ENCODE peak calls at places on chromosomes 12 and 14, in ten cellular contexts. J is GM23248; H is HuH-7; R is NCI-H146; C is stimulated activated CD8-positive, alpha-beta memory T cell treated with anti-CD3 and anti-CD28 coated beads, Interleukin-2, amount 100 ng/mL, for 1 hour; D is BE2C; V is T-helper 17 cell; G is H4; N is AG08396; I is NCI-H1694 treated with DMSO at 0.1 percent for 48 hours. P is an unnamed sample.

GRCh38 chr12:121334513-121335343 is 17.5 kb downstream of the ANAPC5 start:
- DNase-seq in C (no peak), J (peak), R (peak), I (peak), H (peak), N (peak), G (peak), D (no peak), V (no peak), P (peak)

GRCh38 chr14:92516344-92516965 is 2.9 kb downstream of the RIN3 start:
- DNase-seq in J (no peak), N (no peak), D (no peak), I (no peak), H (no peak), R (no peak), C (no peak), V (no peak), G (no peak), P (no peak)

GRCh38 chr12:47741340-47741703 is 16.0 kb upstream of the ENDOU start:
- DNase-seq in J (peak), N (no peak), H (no peak), D (peak), V (peak), C (peak), I (peak), G (peak), R (peak), P (peak)

GRCh38 chr12:55829967-55830600 is 697 bp upstream of the DNAJC14 start:
- DNase-seq in V (no peak), J (no peak), H (peak), C (no peak), R (peak), N (peak), G (no peak), I (no peak), D (no peak), P (no peak)

GRCh38 chr14:69079188-69079742 is 73.7 kb downstream of the DCAF5 start:
- DNase-seq in V (no peak), C (no peak), R (no peak), J (peak), N (peak), I (no peak), G (no peak), H (no peak), D (no peak), P (peak)

GRCh38 chr14:71050227-71050823 is 143.1 kb downstream of the PCNX1 start:
- DNase-seq in D (no peak), R (no peak), J (peak), V (no peak), G (peak), I (peak), N (no peak), H (no peak), C (no peak), P (no peak)

GRCh38 chr12:123094349-123095073 is 56.4 kb downstream of the PITPNM2 start:
- DNase-seq in G (peak), N (peak), H (no peak), D (peak), C (no peak), J (peak), R (no peak), I (no peak), V (no peak), P (peak)

GRCh38 chr12:62813031-62813829 is 121.7 kb downstream of the PPM1H start:
- DNase-seq in N (peak), V (no peak), G (peak), C (no peak), I (no peak), D (peak), J (peak), R (peak), H (peak), P (peak)

GRCh38 chr12:38875571-38876228 is 29.7 kb downstream of the CPNE8 start:
- DNase-seq in C (no peak), R (no peak), J (peak), D (peak), I (no peak), N (no peak), V (no peak), G (no peak), H (no peak), P (no peak)

GRCh38 chr14:51490205-51490604 is 161.5 kb upstream of the FRMD6 start:
- DNase-seq in R (no peak), V (no peak), C (no peak), G (no peak), J (peak), H (no peak), N (peak), D (no peak), I (no peak), P (no peak)

GRCh38 chr12:97752129-97752528 is 289.5 kb downstream of the RMST start:
- DNase-seq in V (no peak), I (no peak), N (no peak), R (no peak), D (no peak), H (no peak), J (no peak), C (no peak), G (no peak), P (no peak)

GRCh38 chr14:35333797-35334743 is 41.9 kb downstream of the PSMA6 start:
- DNase-seq in H (no peak), J (no peak), R (no peak), V (no peak), G (no peak), N (no peak), D (no peak), I (no peak), C (no peak), P (no peak)

GRCh38 chr12:126648074-126648473 is 1582.8 kb downstream of the AACS start:
- DNase-seq in N (no peak), J (no peak), C (no peak), V (no peak), D (no peak), R (no peak), G (no peak), H (no peak), I (no peak), P (no peak)

GRCh38 chr12:121089031-121089812 is 43.5 kb upstream of the P2RX7 start:
- DNase-seq in J (no peak), H (peak), N (no peak), I (no peak), D (no peak), V (no peak), G (no peak), C (no peak), R (no peak), P (no peak)

GRCh38 chr12:111405856-111406473 is at the start of gene SH2B3:
- DNase-seq in C (peak), G (no peak), D (peak), I (peak), V (no peak), H (peak), N (no peak), R (peak), J (peak), P (no peak)

GRCh38 chr14:103144085-103144484 is 20.8 kb downstream of the TNFAIP2 start:
- DNase-seq in D (no peak), R (no peak), J (peak), I (peak), H (no peak), G (peak), N (no peak), V (no peak), C (no peak), P (no peak)

GRCh38 chr14:58864751-58865519 is 227.2 kb downstream of the DACT1 start:
- DNase-seq in G (peak), I (peak), C (no peak), N (peak), D (peak), H (no peak), V (no peak), R (no peak), J (peak), P (no peak)

GRCh38 chr12:113334786-113335539 is at the start of gene SLC8B1:
- DNase-seq in I (peak), H (peak), V (peak), N (peak), G (no peak), R (peak), J (peak), C (peak), D (peak), P (peak)

GRCh38 chr12:47904647-47905312 is at the start of gene VDR:
- DNase-seq in H (peak), N (peak), C (peak), R (peak), G (peak), V (peak), J (peak), I (peak), D (peak), P (peak)

GRCh38 chr14:106790189-106791036 is 1264.0 kb downstream of the TMEM121 start:
- DNase-seq in H (peak), D (peak), C (peak), G (peak), V (peak), J (peak), N (no peak), I (peak), R (peak), P (peak)

GRCh38 chr12:110498984-110499706 is 2.8 kb downstream of the VPS29 start:
- DNase-seq in H (no peak), C (no peak), V (no peak), J (peak), G (no peak), D (no peak), I (no peak), R (no peak), N (peak), P (no peak)

GRCh38 chr14:95425369-95426115 is 90.9 kb downstream of the SYNE3 start:
- DNase-seq in I (no peak), J (no peak), N (no peak), V (no peak), D (no peak), G (no peak), R (no peak), H (no peak), C (no peak), P (no peak)

GRCh38 chr12:51520576-51521325 is 70.3 kb upstream of the SCN8A start:
- DNase-seq in C (no peak), G (no peak), H (no peak), R (no peak), J (no peak), I (no peak), N (no peak), D (no peak), V (no peak), P (no peak)

GRCh38 chr12:67986632-67987031 is 2.6 kb upstream of the IFNG-AS1 start:
- DNase-seq in G (no peak), J (no peak), N (no peak), R (no peak), I (no peak), V (no peak), H (no peak), D (no peak), C (no peak), P (no peak)

GRCh38 chr14:105200074-105200473 is 19.0 kb upstream of the NUDT14 start:
- DNase-seq in N (no peak), J (no peak), R (peak), I (no peak), G (no peak), V (no peak), H (no peak), C (no peak), D (no peak), P (no peak)

GRCh38 chr12:52865090-52865944 is 16.5 kb upstream of the KRT78 start:
- DNase-seq in N (peak), J (peak), C (no peak), V (no peak), I (peak), H (peak), G (peak), R (peak), D (peak), P (peak)

GRCh38 chr12:126856958-126857357 is 1410.0 kb upstream of the TMEM132C start:
- DNase-seq in J (no peak), G (no peak), I (no peak), D (no peak), V (no peak), N (no peak), H (no peak), C (no peak), R (no peak), P (no peak)

GRCh38 chr12:59715434-59715833 is 119.6 kb downstream of the SLC16A7 start:
- DNase-seq in D (no peak), R (peak), J (no peak), N (no peak), I (no peak), H (no peak), G (no peak), C (no peak), V (no peak), P (no peak)

P was measured in RCC 7860.